ENCODE peak calls at places on chromosomes 1 and 21, in four cellular contexts. One of them, this sample, is unnamed.
A peak's percentile ranks its signal among the peaks of the same experiment; 100 is the strongest.

GRCh38 chr1:228989176-228989575 is 253.9 kb downstream of the RHOU start:
- DNase-seq in epithelial cell of esophagus: no peak
- DNase-seq in foreskin fibroblast: no peak
- DNase-seq in colonic mucosa: no peak
- DNase-seq in this sample: no peak

GRCh38 chr1:34547043-34547674 is 207.7 kb upstream of the GJB5 start:
- DNase-seq in epithelial cell of esophagus: peak; percentile 36
- DNase-seq in foreskin fibroblast: no peak
- DNase-seq in colonic mucosa: no peak
- DNase-seq in this sample: no peak

GRCh38 chr1:32466761-32467160 is 1.9 kb downstream of the ZBTB8B start:
- DNase-seq in epithelial cell of esophagus: no peak
- DNase-seq in foreskin fibroblast: no peak
- DNase-seq in colonic mucosa: no peak
- DNase-seq in this sample: no peak

GRCh38 chr1:42456754-42457089 is 379 bp downstream of the PPCS start:
- DNase-seq in epithelial cell of esophagus: peak; percentile 62
- DNase-seq in foreskin fibroblast: peak; percentile 73
- DNase-seq in colonic mucosa: peak; percentile 74
- DNase-seq in this sample: peak; percentile 25

GRCh38 chr1:160522622-160523345 is at the start of gene SLAMF6:
- DNase-seq in epithelial cell of esophagus: no peak
- DNase-seq in foreskin fibroblast: no peak
- DNase-seq in colonic mucosa: peak; percentile 64
- DNase-seq in this sample: no peak

GRCh38 chr1:171919891-171920887 is 78.9 kb downstream of the DNM3 start:
- DNase-seq in epithelial cell of esophagus: no peak
- DNase-seq in foreskin fibroblast: peak; percentile 49
- DNase-seq in colonic mucosa: no peak
- DNase-seq in this sample: no peak

GRCh38 chr21:33202464-33203363 is 27.0 kb upstream of the IFNAR2 start:
- DNase-seq in epithelial cell of esophagus: peak; percentile 17
- DNase-seq in foreskin fibroblast: no peak
- DNase-seq in colonic mucosa: no peak
- DNase-seq in this sample: no peak

GRCh38 chr1:154849645-154850131 is 20.4 kb downstream of the KCNN3 start:
- DNase-seq in epithelial cell of esophagus: no peak
- DNase-seq in foreskin fibroblast: no peak
- DNase-seq in colonic mucosa: no peak
- DNase-seq in this sample: no peak

GRCh38 chr1:159012495-159012894 is 2.8 kb downstream of the IFI16 start:
- DNase-seq in epithelial cell of esophagus: peak; percentile 37
- DNase-seq in foreskin fibroblast: peak; percentile 32
- DNase-seq in colonic mucosa: peak; percentile 42
- DNase-seq in this sample: no peak

GRCh38 chr21:21614966-21615365 is 616.8 kb downstream of the NCAM2 start:
- DNase-seq in epithelial cell of esophagus: no peak
- DNase-seq in foreskin fibroblast: no peak
- DNase-seq in colonic mucosa: no peak
- DNase-seq in this sample: no peak

GRCh38 chr1:56590520-56591011 is 11.2 kb upstream of the PLPP3 start:
- DNase-seq in epithelial cell of esophagus: peak; percentile 15
- DNase-seq in foreskin fibroblast: no peak
- DNase-seq in colonic mucosa: no peak
- DNase-seq in this sample: no peak

GRCh38 chr1:228289996-228290881 is 82.4 kb downstream of the OBSCN start:
- DNase-seq in epithelial cell of esophagus: no peak
- DNase-seq in foreskin fibroblast: no peak
- DNase-seq in colonic mucosa: no peak
- DNase-seq in this sample: no peak

GRCh38 chr1:3230553-3230952 is 161.6 kb downstream of the PRDM16 start:
- DNase-seq in epithelial cell of esophagus: no peak
- DNase-seq in foreskin fibroblast: no peak
- DNase-seq in colonic mucosa: no peak
- DNase-seq in this sample: no peak

GRCh38 chr1:86841120-86841519 is 72.8 kb downstream of the SELENOF start:
- DNase-seq in epithelial cell of esophagus: no peak
- DNase-seq in foreskin fibroblast: peak; percentile 54
- DNase-seq in colonic mucosa: no peak
- DNase-seq in this sample: no peak

GRCh38 chr1:156490401-156491032 is 10.1 kb downstream of the MEF2D start:
- DNase-seq in epithelial cell of esophagus: peak; percentile 4
- DNase-seq in foreskin fibroblast: peak; percentile 45
- DNase-seq in colonic mucosa: no peak
- DNase-seq in this sample: no peak

GRCh38 chr1:9454094-9454418 is 85.2 kb upstream of the SLC25A33 start:
- DNase-seq in epithelial cell of esophagus: no peak
- DNase-seq in foreskin fibroblast: no peak
- DNase-seq in colonic mucosa: no peak
- DNase-seq in this sample: no peak

DNA sequence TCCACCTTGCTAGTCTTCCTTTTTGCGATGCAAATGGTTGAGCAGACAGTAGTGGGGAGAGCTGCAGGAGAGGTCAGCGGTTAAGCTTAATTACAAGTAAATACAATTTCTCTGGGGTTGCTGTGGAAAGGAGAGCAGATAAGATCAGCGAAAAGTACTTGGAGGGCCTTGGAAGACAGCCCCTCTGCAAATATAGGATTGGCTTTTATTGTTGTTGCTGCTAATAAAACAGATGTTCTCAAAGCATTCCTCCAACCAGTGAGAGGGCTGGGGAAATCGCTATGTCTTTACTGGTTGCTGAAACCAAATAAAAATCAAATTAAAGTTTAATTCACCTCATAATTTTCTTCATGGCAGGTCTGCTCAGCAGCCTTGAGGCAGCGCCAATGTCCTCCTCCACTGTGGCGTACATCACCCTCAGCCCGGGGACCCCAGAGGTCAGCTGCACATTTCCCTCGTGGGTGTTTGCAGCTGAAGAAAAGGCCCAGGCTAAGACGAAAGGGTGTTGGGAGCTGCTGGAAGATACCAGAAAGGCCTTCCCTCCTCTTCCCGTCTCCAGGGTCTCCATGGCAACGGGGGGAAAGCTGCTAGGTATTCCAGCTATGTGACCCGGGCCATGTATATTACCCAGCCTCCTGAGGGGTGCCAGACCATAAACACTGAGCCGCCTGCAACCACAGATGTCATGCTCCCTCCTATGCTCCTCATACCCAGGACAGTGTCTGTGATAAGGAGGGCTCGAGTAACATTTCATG is 54.6 kb upstream of the POU2F1 start:
- DNase-seq in epithelial cell of esophagus: no peak
- DNase-seq in foreskin fibroblast: no peak
- DNase-seq in colonic mucosa: peak; percentile 75
- DNase-seq in this sample: peak; percentile 51
- H3K4me3 ChIP-seq in epithelial cell of esophagus: no peak overlapping the region
- H3K4me3 ChIP-seq in foreskin fibroblast: no peak overlapping the region
- H3K4me3 ChIP-seq in colonic mucosa: no peak overlapping the region
- H3K4me3 ChIP-seq in this sample: no peak overlapping the region

GRCh38 chr1:36865080-36865900 is 169.0 kb downstream of the GRIK3 start:
- DNase-seq in epithelial cell of esophagus: no peak
- DNase-seq in foreskin fibroblast: no peak
- DNase-seq in colonic mucosa: no peak
- DNase-seq in this sample: no peak

GRCh38 chr1:36866168-36866814 is 168.0 kb downstream of the GRIK3 start:
- DNase-seq in epithelial cell of esophagus: no peak
- DNase-seq in foreskin fibroblast: no peak
- DNase-seq in colonic mucosa: no peak
- DNase-seq in this sample: no peak

GRCh38 chr1:36863061-36863460 is 171.3 kb downstream of the GRIK3 start:
- DNase-seq in epithelial cell of esophagus: no peak
- DNase-seq in foreskin fibroblast: no peak
- DNase-seq in colonic mucosa: no peak
- DNase-seq in this sample: no peak

GRCh38 chr1:36863500-36863899 is 170.8 kb downstream of the GRIK3 start:
- DNase-seq in epithelial cell of esophagus: no peak
- DNase-seq in foreskin fibroblast: no peak
- DNase-seq in colonic mucosa: no peak
- DNase-seq in this sample: no peak

DNA sequence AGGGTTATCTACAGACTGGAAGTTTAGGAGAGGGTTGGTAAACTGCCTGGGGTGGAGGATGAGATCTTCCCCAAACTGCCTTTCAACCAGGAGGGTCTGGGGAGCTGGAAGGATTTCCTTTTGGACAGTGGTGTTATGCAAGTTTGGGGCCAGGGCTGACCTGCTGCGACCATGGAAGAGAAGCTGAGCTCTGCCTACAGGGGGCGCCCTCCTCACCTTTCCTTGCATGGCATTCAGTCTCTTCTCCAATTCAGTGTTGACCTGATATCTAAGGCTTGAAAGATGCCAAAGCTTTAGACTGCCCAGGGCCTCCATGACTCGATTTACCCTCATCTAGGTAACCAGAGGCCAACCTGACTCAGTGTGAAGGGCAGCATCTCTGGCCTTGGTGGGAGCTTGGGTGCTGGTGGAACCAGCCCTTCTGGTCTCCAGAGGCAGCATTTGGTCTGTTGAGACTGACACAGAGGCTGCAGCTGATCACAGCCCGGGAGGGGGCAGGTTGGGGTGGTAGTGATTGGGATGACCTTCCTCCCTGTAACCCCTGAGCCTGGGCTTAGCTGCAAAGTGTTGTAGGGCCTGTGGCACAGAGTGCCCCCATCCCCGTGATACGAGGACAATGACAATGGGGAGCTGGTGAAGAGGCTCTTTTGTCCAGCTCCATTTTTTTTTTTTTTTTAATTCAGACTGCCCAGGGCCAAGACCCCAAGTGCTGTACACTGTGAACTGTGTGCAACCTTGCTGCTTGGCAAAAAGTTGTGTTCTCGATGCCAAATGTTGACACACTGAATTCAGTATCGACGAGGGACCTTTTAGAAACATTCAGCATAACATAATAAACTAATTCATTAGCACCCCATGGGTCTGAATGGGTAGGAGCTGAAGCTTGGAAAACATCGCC is 169.9 kb downstream of the GRIK3 start:
- DNase-seq in epithelial cell of esophagus: no peak
- DNase-seq in foreskin fibroblast: no peak
- DNase-seq in colonic mucosa: peak; percentile 22
- DNase-seq in this sample: no peak
- TF ChIP-seq CTCF in epithelial cell of esophagus: no peak
- TF ChIP-seq CTCF in foreskin fibroblast: no peak
- TF ChIP-seq CTCF in colonic mucosa: peak; percentile 23
- TF ChIP-seq CTCF in this sample: peak; percentile 1

DNA sequence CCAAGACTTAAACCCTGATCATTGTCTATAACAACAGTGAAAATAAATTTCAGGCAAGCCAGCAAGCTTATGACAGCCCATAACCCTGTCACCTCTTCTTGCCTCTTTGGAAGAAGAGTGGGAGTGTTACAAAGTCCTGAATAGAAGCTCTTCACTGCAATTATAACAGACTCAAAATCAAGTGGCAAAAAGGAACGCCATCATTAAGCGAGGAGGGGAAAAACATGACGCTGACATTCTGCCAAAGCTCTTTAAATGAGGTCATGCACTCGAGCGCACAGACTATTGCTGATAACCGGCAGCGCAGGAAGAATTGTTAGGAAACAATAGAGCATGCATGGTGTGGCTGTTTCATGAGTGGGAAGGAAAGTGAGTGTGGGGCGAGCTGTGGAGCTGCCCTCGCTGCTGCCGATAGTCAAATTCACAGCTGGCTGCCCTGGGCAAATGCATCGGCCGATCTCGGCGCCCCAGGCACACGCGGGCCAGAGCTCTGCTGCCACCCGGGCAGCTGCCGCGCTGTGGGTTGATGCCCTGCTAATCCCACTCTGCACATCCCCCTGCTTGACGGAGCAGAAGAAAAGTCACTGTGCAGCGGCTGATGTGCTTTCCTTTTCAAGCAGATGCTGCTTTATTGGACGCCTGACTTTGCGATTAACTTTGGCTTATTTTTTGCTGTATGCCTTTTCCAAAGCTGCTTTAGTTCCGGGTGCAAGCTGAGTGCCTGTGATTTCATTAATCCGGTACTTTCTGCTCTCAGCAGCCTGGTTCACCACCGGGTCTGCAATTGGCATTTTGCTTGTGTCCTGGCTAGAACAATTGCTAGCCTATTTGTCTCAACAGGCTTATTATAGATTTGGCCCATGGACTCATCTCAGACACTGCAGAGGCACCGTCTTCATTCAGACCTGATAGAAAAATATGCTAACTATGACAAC is 102.4 kb upstream of the ST6GALNAC5 start:
- DNase-seq in epithelial cell of esophagus: no peak
- DNase-seq in foreskin fibroblast: peak; percentile 12
- DNase-seq in colonic mucosa: no peak
- DNase-seq in this sample: no peak
- H3K4me3 ChIP-seq in epithelial cell of esophagus: no peak overlapping the region
- H3K4me3 ChIP-seq in foreskin fibroblast: no peak overlapping the region
- H3K4me3 ChIP-seq in colonic mucosa: no peak overlapping the region
- H3K4me3 ChIP-seq in this sample: peak overlapping the region; percentile 39

GRCh38 chr21:45552696-45553391 is 10.6 kb upstream of the SLC19A1 start:
- DNase-seq in epithelial cell of esophagus: no peak
- DNase-seq in foreskin fibroblast: no peak
- DNase-seq in colonic mucosa: no peak
- DNase-seq in this sample: no peak

GRCh38 chr21:45549670-45550463 is 7.6 kb upstream of the SLC19A1 start:
- DNase-seq in epithelial cell of esophagus: no peak
- DNase-seq in foreskin fibroblast: no peak
- DNase-seq in colonic mucosa: no peak
- DNase-seq in this sample: no peak

GRCh38 chr21:45551316-45551715 is 9.1 kb upstream of the SLC19A1 start:
- DNase-seq in epithelial cell of esophagus: peak; percentile 83
- DNase-seq in foreskin fibroblast: peak; percentile 75
- DNase-seq in colonic mucosa: no peak
- DNase-seq in this sample: peak; percentile 65

GRCh38 chr21:45550552-45551210 is 8.4 kb upstream of the SLC19A1 start:
- DNase-seq in epithelial cell of esophagus: no peak
- DNase-seq in foreskin fibroblast: peak; percentile 16
- DNase-seq in colonic mucosa: no peak
- DNase-seq in this sample: no peak

DNA sequence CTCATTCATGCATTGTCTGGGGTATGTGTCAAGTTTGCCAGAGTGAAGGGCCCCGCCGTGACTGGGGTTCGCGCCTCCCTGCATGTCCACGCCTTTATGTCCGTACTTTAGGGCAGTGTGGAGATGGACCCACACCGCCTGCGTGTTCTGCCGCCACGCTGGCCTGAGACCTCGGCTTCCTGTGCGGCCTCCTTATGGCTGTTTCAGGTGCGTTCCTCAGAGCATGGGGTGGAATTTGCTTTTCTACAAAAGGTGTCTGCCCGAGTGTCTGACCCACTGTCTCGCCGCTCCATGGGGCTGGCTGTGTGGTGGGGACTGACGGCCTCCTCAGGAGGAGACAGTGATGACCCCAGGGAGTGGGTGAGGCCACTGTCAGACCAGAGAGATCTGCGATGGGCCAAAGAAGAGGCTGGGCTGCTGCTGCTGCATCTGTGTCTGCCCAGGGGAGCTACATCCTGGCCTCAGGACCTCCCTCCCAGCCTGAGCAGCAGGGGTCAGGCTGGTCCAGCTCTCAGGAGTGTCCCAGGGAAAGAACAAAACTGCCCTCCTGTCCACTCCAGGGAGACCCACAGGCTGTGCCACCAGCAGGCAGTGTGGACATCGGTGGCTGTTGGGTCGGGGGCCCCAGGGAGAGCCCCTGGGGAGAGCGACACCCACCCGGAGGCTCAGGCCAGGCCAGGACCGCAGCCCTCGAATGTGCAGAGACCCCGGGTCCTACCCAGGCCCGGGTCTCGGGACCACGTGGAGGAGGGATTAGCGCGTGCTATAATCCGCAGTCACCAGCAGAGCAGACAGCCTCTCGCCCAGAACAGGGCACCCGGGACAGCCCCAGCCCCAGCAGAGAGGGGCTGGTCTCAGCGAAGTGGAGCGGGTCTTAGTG is 9.8 kb upstream of the SLC19A1 start:
- DNase-seq in epithelial cell of esophagus: no peak
- DNase-seq in foreskin fibroblast: no peak
- DNase-seq in colonic mucosa: no peak
- DNase-seq in this sample: no peak
- TF ChIP-seq CTCF in epithelial cell of esophagus: no peak
- TF ChIP-seq CTCF in foreskin fibroblast: no peak
- TF ChIP-seq CTCF in colonic mucosa: no peak
- TF ChIP-seq CTCF in this sample: no peak

GRCh38 chr1:208242186-208242585 is 2.0 kb downstream of the PLXNA2 start:
- DNase-seq in epithelial cell of esophagus: no peak
- DNase-seq in foreskin fibroblast: no peak
- DNase-seq in colonic mucosa: no peak
- DNase-seq in this sample: no peak
- H3K4me3 ChIP-seq in epithelial cell of esophagus: peak overlapping the region; percentile 83
- H3K4me3 ChIP-seq in foreskin fibroblast: peak overlapping the region; percentile 76
- H3K4me3 ChIP-seq in colonic mucosa: peak overlapping the region; percentile 89
- H3K4me3 ChIP-seq in this sample: peak overlapping the region; percentile 85